ENCODE peak calls at places on chromosomes 11 and 22, in six cellular contexts. R is fibroblast of villous mesenchyme; B is HepG2; P is A172; D is effector memory CD8-positive, alpha-beta T cell; T is Peyer's patch. W is an unnamed sample.

GRCh38 chr22:27654536-27655445 is 146.8 kb downstream of the MN1 start:
- DNase-seq in B (no peak), D (no peak), R (peak), T (no peak), P (no peak), W (no peak)

GRCh38 chr11:12380565-12381325 is 3.4 kb downstream of the PARVA start:
- DNase-seq in T (no peak), P (no peak), B (no peak), D (no peak), R (no peak), W (no peak)

GRCh38 chr22:44795701-44796630 is 43.6 kb downstream of the ARHGAP8 start:
- DNase-seq in B (no peak), D (no peak), R (no peak), T (no peak), P (no peak), W (no peak)

GRCh38 chr11:131464024-131464423 is 93.6 kb downstream of the NTM start:
- DNase-seq in R (no peak), P (no peak), D (no peak), T (no peak), B (no peak), W (no peak)

GRCh38 chr11:64008283-64008931 is 22.2 kb downstream of the OTUB1 start:
- DNase-seq in B (no peak), T (no peak), R (no peak), P (no peak), D (no peak), W (no peak)

GRCh38 chr22:47515384-47516125 is 753.1 kb downstream of the TBC1D22A start:
- DNase-seq in T (no peak), B (no peak), D (no peak), P (no peak), R (no peak), W (no peak)

GRCh38 chr11:3674189-3674588 is 3.0 kb upstream of the CHRNA10 start:
- DNase-seq in T (no peak), P (peak), B (peak), D (no peak), R (peak), W (no peak)

GRCh38 chr11:119773016-119773415 is 44.0 kb upstream of the NECTIN1 start:
- DNase-seq in B (no peak), P (no peak), D (no peak), R (no peak), T (no peak), W (no peak)

GRCh38 chr22:22720724-22721261 is 76.4 kb downstream of the GGTLC2 start:
- DNase-seq in B (no peak), D (no peak), R (peak), T (peak), P (peak), W (peak)

GRCh38 chr22:45448431-45448830 is 34.9 kb downstream of the RIBC2 start:
- DNase-seq in P (no peak), T (no peak), D (no peak), B (no peak), R (no peak), W (no peak)

GRCh38 chr11:119482561-119483001 is 59.6 kb upstream of the THY1 start:
- DNase-seq in P (no peak), T (no peak), D (no peak), B (no peak), R (no peak), W (no peak)

GRCh38 chr11:122754553-122755322 is 83.6 kb upstream of the CRTAM start:
- DNase-seq in P (no peak), D (peak), R (peak), B (peak), T (no peak), W (no peak)

GRCh38 chr11:8658210-8658968 is 24.1 kb downstream of the TRIM66 start:
- DNase-seq in B (no peak), T (no peak), D (no peak), R (no peak), P (no peak), W (no peak)

GRCh38 chr11:132999519-132999918 is 532.8 kb downstream of the OPCML start:
- DNase-seq in P (no peak), D (no peak), T (no peak), R (no peak), B (no peak), W (no peak)

GRCh38 chr11:102458531-102458930 is 6.0 kb upstream of the TMEM123 start:
- DNase-seq in R (peak), B (peak), D (no peak), P (no peak), T (no peak), W (no peak)

GRCh38 chr11:46293616-46294015 is 16.2 kb downstream of the CREB3L1 start:
- DNase-seq in P (peak), R (peak), D (no peak), T (no peak), B (no peak), W (no peak)

GRCh38 chr11:82682003-82682751 is 51.5 kb downstream of the FAM181B start:
- DNase-seq in B (peak), R (peak), D (no peak), P (peak), T (no peak), W (no peak)

GRCh38 chr11:33941637-33942160 is 49.8 kb upstream of the LMO2 start:
- DNase-seq in D (no peak), T (no peak), P (peak), B (no peak), R (peak), W (no peak)

GRCh38 chr11:67247946-67248550 is 18.2 kb upstream of the GRK2 start:
- DNase-seq in R (no peak), P (no peak), B (no peak), T (no peak), D (no peak), W (no peak)

GRCh38 chr22:28585324-28585723 is 94.3 kb downstream of the TTC28 start:
- DNase-seq in T (no peak), R (no peak), P (no peak), B (no peak), D (no peak), W (no peak)

GRCh38 chr11:67401495-67402191 is at the start of gene PPP1CA:
- DNase-seq in B (peak), D (peak), R (peak), P (peak), T (peak), W (peak)